ENCODE peak calls at places on chromosome 17, in seven cellular contexts. One of them, this sample, is unnamed.

GRCh38 chr17:60863892-60864673 is 186.4 kb downstream of the BCAS3 start:
- DNase-seq in brain microvascular endothelial cell: no peak
- DNase-seq in RWPE1: no peak
- DNase-seq in GM12865: peak
- DNase-seq in AG10803: peak
- DNase-seq in thoracic aorta: no peak
- DNase-seq in thyroid gland: no peak
- DNase-seq in this sample: no peak

GRCh38 chr17:8593276-8593675 is 37.2 kb downstream of the MYH10 start:
- DNase-seq in brain microvascular endothelial cell: no peak
- DNase-seq in RWPE1: no peak
- DNase-seq in GM12865: no peak
- DNase-seq in AG10803: no peak
- DNase-seq in thoracic aorta: no peak
- DNase-seq in thyroid gland: no peak
- DNase-seq in this sample: no peak

GRCh38 chr17:29723283-29724047 is 100.8 kb upstream of the CORO6 start:
- DNase-seq in brain microvascular endothelial cell: no peak
- DNase-seq in RWPE1: no peak
- DNase-seq in GM12865: peak
- DNase-seq in AG10803: no peak
- DNase-seq in thoracic aorta: no peak
- DNase-seq in thyroid gland: no peak
- DNase-seq in this sample: no peak

GRCh38 chr17:16912021-16912962 is 59.6 kb downstream of the TNFRSF13B start:
- DNase-seq in brain microvascular endothelial cell: no peak
- DNase-seq in RWPE1: no peak
- DNase-seq in GM12865: no peak
- DNase-seq in AG10803: no peak
- DNase-seq in thoracic aorta: no peak
- DNase-seq in thyroid gland: no peak
- DNase-seq in this sample: no peak

GRCh38 chr17:61285483-61286320 is 113.9 kb upstream of the TBX2 start:
- DNase-seq in brain microvascular endothelial cell: peak
- DNase-seq in RWPE1: no peak
- DNase-seq in GM12865: peak
- DNase-seq in AG10803: peak
- DNase-seq in thoracic aorta: no peak
- DNase-seq in thyroid gland: no peak
- DNase-seq in this sample: peak

GRCh38 chr17:17264430-17264829 is 16.6 kb downstream of the COPS3 start:
- DNase-seq in brain microvascular endothelial cell: no peak
- DNase-seq in RWPE1: no peak
- DNase-seq in GM12865: no peak
- DNase-seq in AG10803: no peak
- DNase-seq in thoracic aorta: no peak
- DNase-seq in thyroid gland: no peak
- DNase-seq in this sample: no peak

GRCh38 chr17:78383725-78384471 is 5.4 kb downstream of the PGS1 start:
- DNase-seq in brain microvascular endothelial cell: peak
- DNase-seq in RWPE1: peak
- DNase-seq in GM12865: peak
- DNase-seq in AG10803: peak
- DNase-seq in thoracic aorta: peak
- DNase-seq in thyroid gland: peak
- DNase-seq in this sample: peak

GRCh38 chr17:45123076-45123770 is 9.1 kb downstream of the PLCD3 start:
- DNase-seq in brain microvascular endothelial cell: no peak
- DNase-seq in RWPE1: no peak
- DNase-seq in GM12865: no peak
- DNase-seq in AG10803: no peak
- DNase-seq in thoracic aorta: no peak
- DNase-seq in thyroid gland: no peak
- DNase-seq in this sample: no peak

GRCh38 chr17:31715436-31715835 is 143.6 kb downstream of the COPRS start:
- DNase-seq in brain microvascular endothelial cell: no peak
- DNase-seq in RWPE1: no peak
- DNase-seq in GM12865: peak
- DNase-seq in AG10803: no peak
- DNase-seq in thoracic aorta: no peak
- DNase-seq in thyroid gland: no peak
- DNase-seq in this sample: no peak

GRCh38 chr17:69597898-69598692 is 183.6 kb downstream of the MAP2K6 start:
- DNase-seq in brain microvascular endothelial cell: peak
- DNase-seq in RWPE1: peak
- DNase-seq in GM12865: no peak
- DNase-seq in AG10803: peak
- DNase-seq in thoracic aorta: no peak
- DNase-seq in thyroid gland: no peak
- DNase-seq in this sample: peak

GRCh38 chr17:1977583-1978395 is 47.3 kb downstream of the RTN4RL1 start:
- DNase-seq in brain microvascular endothelial cell: no peak
- DNase-seq in RWPE1: no peak
- DNase-seq in GM12865: no peak
- DNase-seq in AG10803: no peak
- DNase-seq in thoracic aorta: no peak
- DNase-seq in thyroid gland: peak
- DNase-seq in this sample: no peak

DNA sequence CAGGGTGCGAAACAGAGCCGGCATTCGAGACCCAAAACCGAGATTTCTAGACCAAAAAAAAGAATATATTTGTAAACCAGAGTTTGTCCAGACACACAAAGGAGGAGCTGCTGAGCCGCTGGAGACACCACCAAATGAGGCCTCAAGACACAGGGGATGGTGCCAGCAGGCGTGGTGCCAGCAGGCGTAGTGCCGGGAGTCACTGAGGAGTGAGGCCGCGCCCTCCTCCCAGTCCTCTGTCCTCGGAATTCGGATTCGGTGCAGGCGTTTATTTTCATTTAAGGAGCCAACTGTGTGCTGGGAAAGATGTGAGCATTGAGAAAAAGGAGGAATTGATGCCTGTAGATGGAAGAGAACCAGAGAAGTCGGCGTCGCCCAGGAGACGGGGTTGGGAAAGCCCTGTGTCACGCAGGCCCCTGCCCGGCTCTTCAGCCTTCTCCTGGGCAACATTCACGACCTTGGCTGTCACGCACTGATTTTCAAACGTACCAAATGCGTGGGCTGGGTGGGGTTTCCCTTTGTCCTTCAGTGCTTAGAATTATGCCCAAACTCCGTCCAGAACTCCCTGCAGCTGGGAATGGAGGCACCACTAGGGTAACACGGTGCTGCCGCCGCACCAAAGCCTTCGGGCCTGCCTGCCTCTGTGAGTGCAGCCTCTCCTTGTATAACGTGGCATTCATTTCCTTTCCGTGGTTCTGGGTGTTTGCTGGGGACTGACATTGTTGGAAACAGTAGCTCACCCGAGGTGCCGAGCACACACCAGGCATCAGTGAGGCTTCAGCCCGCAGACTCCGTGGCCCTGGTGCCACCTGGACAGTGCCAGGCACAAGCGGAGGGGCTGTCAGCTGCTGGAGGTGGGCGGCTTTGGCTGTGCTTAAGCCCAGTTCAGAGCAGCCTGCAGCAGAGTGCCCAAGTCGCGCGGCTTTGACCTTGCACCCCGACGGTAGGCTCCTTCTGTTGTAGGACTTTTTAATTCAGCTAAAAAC is 49.0 kb upstream of the CHMP6 start:
- DNase-seq in brain microvascular endothelial cell: peak
- DNase-seq in RWPE1: peak
- DNase-seq in GM12865: no peak
- DNase-seq in AG10803: peak
- DNase-seq in thoracic aorta: peak
- DNase-seq in thyroid gland: peak
- DNase-seq in this sample: peak
- TF ChIP-seq CTCF in brain microvascular endothelial cell: no peak
- TF ChIP-seq CTCF in RWPE1: no peak
- TF ChIP-seq CTCF in GM12865: no peak
- TF ChIP-seq CTCF in AG10803: peak
- TF ChIP-seq CTCF in thoracic aorta: no peak
- TF ChIP-seq CTCF in thyroid gland: peak
- TF ChIP-seq CTCF in this sample: no peak

GRCh38 chr17:40101367-40102210 is 1.2 kb upstream of the NR1D1 start:
- DNase-seq in brain microvascular endothelial cell: no peak
- DNase-seq in RWPE1: no peak
- DNase-seq in GM12865: no peak
- DNase-seq in AG10803: no peak
- DNase-seq in thoracic aorta: no peak
- DNase-seq in thyroid gland: no peak
- DNase-seq in this sample: no peak
- TF ChIP-seq CTCF in brain microvascular endothelial cell: no peak
- TF ChIP-seq CTCF in RWPE1: no peak
- TF ChIP-seq CTCF in GM12865: no peak
- TF ChIP-seq CTCF in AG10803: no peak
- TF ChIP-seq CTCF in thoracic aorta: no peak
- TF ChIP-seq CTCF in thyroid gland: no peak
- TF ChIP-seq CTCF in this sample: no peak

GRCh38 chr17:81510798-81511549 is 1.6 kb downstream of the ACTG1 start:
- DNase-seq in brain microvascular endothelial cell: no peak
- DNase-seq in RWPE1: no peak
- DNase-seq in GM12865: peak
- DNase-seq in AG10803: no peak
- DNase-seq in thoracic aorta: no peak
- DNase-seq in thyroid gland: no peak
- DNase-seq in this sample: peak

GRCh38 chr17:81509687-81510523 is 2.7 kb downstream of the ACTG1 start:
- DNase-seq in brain microvascular endothelial cell: no peak
- DNase-seq in RWPE1: no peak
- DNase-seq in GM12865: peak
- DNase-seq in AG10803: no peak
- DNase-seq in thoracic aorta: no peak
- DNase-seq in thyroid gland: no peak
- DNase-seq in this sample: no peak

GRCh38 chr17:81508639-81509047 is 4.0 kb downstream of the ACTG1 start:
- DNase-seq in brain microvascular endothelial cell: no peak
- DNase-seq in RWPE1: no peak
- DNase-seq in GM12865: peak
- DNase-seq in AG10803: peak
- DNase-seq in thoracic aorta: no peak
- DNase-seq in thyroid gland: peak
- DNase-seq in this sample: no peak

GRCh38 chr17:81510524-81510797 is 2.1 kb downstream of the ACTG1 start:
- DNase-seq in brain microvascular endothelial cell: no peak
- DNase-seq in RWPE1: no peak
- DNase-seq in GM12865: no peak
- DNase-seq in AG10803: no peak
- DNase-seq in thoracic aorta: no peak
- DNase-seq in thyroid gland: no peak
- DNase-seq in this sample: no peak

GRCh38 chr17:81509048-81509686 is 3.4 kb downstream of the ACTG1 start:
- DNase-seq in brain microvascular endothelial cell: no peak
- DNase-seq in RWPE1: no peak
- DNase-seq in GM12865: peak
- DNase-seq in AG10803: no peak
- DNase-seq in thoracic aorta: no peak
- DNase-seq in thyroid gland: no peak
- DNase-seq in this sample: no peak
- TF ChIP-seq CTCF in brain microvascular endothelial cell: no peak
- TF ChIP-seq CTCF in RWPE1: no peak
- TF ChIP-seq CTCF in GM12865: no peak
- TF ChIP-seq CTCF in AG10803: no peak
- TF ChIP-seq CTCF in thoracic aorta: no peak
- TF ChIP-seq CTCF in thyroid gland: no peak
- TF ChIP-seq CTCF in this sample: no peak

GRCh38 chr17:66841328-66841727 is 6.4 kb downstream of the CACNG5 start:
- DNase-seq in brain microvascular endothelial cell: no peak
- DNase-seq in RWPE1: no peak
- DNase-seq in GM12865: no peak
- DNase-seq in AG10803: no peak
- DNase-seq in thoracic aorta: no peak
- DNase-seq in thyroid gland: no peak
- DNase-seq in this sample: no peak
- TF ChIP-seq CTCF in brain microvascular endothelial cell: no peak
- TF ChIP-seq CTCF in RWPE1: no peak
- TF ChIP-seq CTCF in GM12865: no peak
- TF ChIP-seq CTCF in AG10803: no peak
- TF ChIP-seq CTCF in thoracic aorta: no peak
- TF ChIP-seq CTCF in thyroid gland: no peak
- TF ChIP-seq CTCF in this sample: no peak

This sample was measured in HFFc6.